ENCODE peak calls at places on chromosomes 7 and 10, in seven cellular contexts. One of them, this sample, is unnamed.

GRCh38 chr7:135678612-135679575 is 16.6 kb downstream of the STMP1 start:
- DNase-seq in left ventricle myocardium inferior: no peak
- DNase-seq in colonic mucosa: no peak
- DNase-seq in fibroblast of villous mesenchyme: no peak
- DNase-seq in psoas muscle: peak
- DNase-seq in tibial nerve: no peak
- DNase-seq in WERI-Rb-1: no peak
- DNase-seq in this sample: peak

GRCh38 chr7:92609921-92610518 is 19.8 kb upstream of the FAM133B start:
- DNase-seq in left ventricle myocardium inferior: no peak
- DNase-seq in colonic mucosa: no peak
- DNase-seq in fibroblast of villous mesenchyme: no peak
- DNase-seq in psoas muscle: no peak
- DNase-seq in tibial nerve: no peak
- DNase-seq in WERI-Rb-1: no peak
- DNase-seq in this sample: peak

GRCh38 chr7:5774790-5775189 is 6.7 kb downstream of the RNF216 start:
- DNase-seq in left ventricle myocardium inferior: no peak
- DNase-seq in colonic mucosa: no peak
- DNase-seq in fibroblast of villous mesenchyme: no peak
- DNase-seq in psoas muscle: no peak
- DNase-seq in tibial nerve: no peak
- DNase-seq in WERI-Rb-1: no peak
- DNase-seq in this sample: no peak

GRCh38 chr10:126935263-126935946 is 30.2 kb downstream of the DOCK1 start:
- DNase-seq in left ventricle myocardium inferior: no peak
- DNase-seq in colonic mucosa: no peak
- DNase-seq in fibroblast of villous mesenchyme: no peak
- DNase-seq in psoas muscle: no peak
- DNase-seq in tibial nerve: no peak
- DNase-seq in WERI-Rb-1: no peak
- DNase-seq in this sample: no peak

GRCh38 chr7:158367634-158367982 is 220.0 kb downstream of the PTPRN2 start:
- DNase-seq in left ventricle myocardium inferior: no peak
- DNase-seq in colonic mucosa: no peak
- DNase-seq in fibroblast of villous mesenchyme: no peak
- DNase-seq in psoas muscle: no peak
- DNase-seq in tibial nerve: no peak
- DNase-seq in WERI-Rb-1: no peak
- DNase-seq in this sample: no peak

GRCh38 chr10:29790223-29790622 is 155.5 kb upstream of the SVIL start:
- DNase-seq in left ventricle myocardium inferior: no peak
- DNase-seq in colonic mucosa: no peak
- DNase-seq in fibroblast of villous mesenchyme: no peak
- DNase-seq in psoas muscle: no peak
- DNase-seq in tibial nerve: no peak
- DNase-seq in WERI-Rb-1: no peak
- DNase-seq in this sample: no peak

GRCh38 chr10:57696641-57697040 is 571.1 kb downstream of the IPMK start:
- DNase-seq in left ventricle myocardium inferior: no peak
- DNase-seq in colonic mucosa: no peak
- DNase-seq in fibroblast of villous mesenchyme: peak
- DNase-seq in psoas muscle: no peak
- DNase-seq in tibial nerve: no peak
- DNase-seq in WERI-Rb-1: no peak
- DNase-seq in this sample: peak

GRCh38 chr10:106268000-106268399 is 896.5 kb downstream of the SORCS1 start:
- DNase-seq in left ventricle myocardium inferior: no peak
- DNase-seq in colonic mucosa: no peak
- DNase-seq in fibroblast of villous mesenchyme: no peak
- DNase-seq in psoas muscle: no peak
- DNase-seq in tibial nerve: no peak
- DNase-seq in WERI-Rb-1: no peak
- DNase-seq in this sample: no peak

GRCh38 chr7:101232141-101232821 is 5.3 kb downstream of the CLDN15 start:
- DNase-seq in left ventricle myocardium inferior: no peak
- DNase-seq in colonic mucosa: peak
- DNase-seq in fibroblast of villous mesenchyme: no peak
- DNase-seq in psoas muscle: no peak
- DNase-seq in tibial nerve: no peak
- DNase-seq in WERI-Rb-1: no peak
- DNase-seq in this sample: no peak

GRCh38 chr10:11684717-11685645 is 57.2 kb upstream of the ECHDC3 start:
- DNase-seq in left ventricle myocardium inferior: peak
- DNase-seq in colonic mucosa: peak
- DNase-seq in fibroblast of villous mesenchyme: peak
- DNase-seq in psoas muscle: peak
- DNase-seq in tibial nerve: no peak
- DNase-seq in WERI-Rb-1: no peak
- DNase-seq in this sample: peak

GRCh38 chr10:11680496-11680895 is 61.7 kb upstream of the ECHDC3 start:
- DNase-seq in left ventricle myocardium inferior: no peak
- DNase-seq in colonic mucosa: no peak
- DNase-seq in fibroblast of villous mesenchyme: no peak
- DNase-seq in psoas muscle: no peak
- DNase-seq in tibial nerve: no peak
- DNase-seq in WERI-Rb-1: no peak
- DNase-seq in this sample: no peak

GRCh38 chr10:11682267-11682683 is 59.9 kb upstream of the ECHDC3 start:
- DNase-seq in left ventricle myocardium inferior: no peak
- DNase-seq in colonic mucosa: no peak
- DNase-seq in fibroblast of villous mesenchyme: no peak
- DNase-seq in psoas muscle: no peak
- DNase-seq in tibial nerve: no peak
- DNase-seq in WERI-Rb-1: no peak
- DNase-seq in this sample: no peak

GRCh38 chr10:11683529-11684320 is 58.5 kb upstream of the ECHDC3 start:
- DNase-seq in left ventricle myocardium inferior: no peak
- DNase-seq in colonic mucosa: peak
- DNase-seq in fibroblast of villous mesenchyme: no peak
- DNase-seq in psoas muscle: no peak
- DNase-seq in tibial nerve: no peak
- DNase-seq in WERI-Rb-1: no peak
- DNase-seq in this sample: no peak

GRCh38 chr10:11682896-11683295 is 59.3 kb upstream of the ECHDC3 start:
- DNase-seq in left ventricle myocardium inferior: no peak
- DNase-seq in colonic mucosa: no peak
- DNase-seq in fibroblast of villous mesenchyme: peak
- DNase-seq in psoas muscle: no peak
- DNase-seq in tibial nerve: no peak
- DNase-seq in WERI-Rb-1: peak
- DNase-seq in this sample: no peak
- H3K4me3 ChIP-seq in left ventricle myocardium inferior: no peak
- H3K4me3 ChIP-seq in colonic mucosa: no peak
- H3K4me3 ChIP-seq in fibroblast of villous mesenchyme: no peak
- H3K4me3 ChIP-seq in psoas muscle: no peak
- H3K4me3 ChIP-seq in tibial nerve: no peak
- H3K4me3 ChIP-seq in WERI-Rb-1: peak
- H3K4me3 ChIP-seq in this sample: no peak

GRCh38 chr7:47480576-47481538 is 101.1 kb downstream of the TNS3 start:
- DNase-seq in left ventricle myocardium inferior: no peak
- DNase-seq in colonic mucosa: no peak
- DNase-seq in fibroblast of villous mesenchyme: no peak
- DNase-seq in psoas muscle: no peak
- DNase-seq in tibial nerve: no peak
- DNase-seq in WERI-Rb-1: no peak
- DNase-seq in this sample: no peak

GRCh38 chr7:47483604-47484273 is 98.2 kb downstream of the TNS3 start:
- DNase-seq in left ventricle myocardium inferior: no peak
- DNase-seq in colonic mucosa: no peak
- DNase-seq in fibroblast of villous mesenchyme: peak
- DNase-seq in psoas muscle: no peak
- DNase-seq in tibial nerve: no peak
- DNase-seq in WERI-Rb-1: peak
- DNase-seq in this sample: no peak

GRCh38 chr7:47479821-47480575 is 101.9 kb downstream of the TNS3 start:
- DNase-seq in left ventricle myocardium inferior: no peak
- DNase-seq in colonic mucosa: no peak
- DNase-seq in fibroblast of villous mesenchyme: no peak
- DNase-seq in psoas muscle: no peak
- DNase-seq in tibial nerve: no peak
- DNase-seq in WERI-Rb-1: no peak
- DNase-seq in this sample: no peak

GRCh38 chr7:47481656-47482012 is 100.3 kb downstream of the TNS3 start:
- DNase-seq in left ventricle myocardium inferior: no peak
- DNase-seq in colonic mucosa: no peak
- DNase-seq in fibroblast of villous mesenchyme: no peak
- DNase-seq in psoas muscle: no peak
- DNase-seq in tibial nerve: no peak
- DNase-seq in WERI-Rb-1: no peak
- DNase-seq in this sample: no peak

DNA sequence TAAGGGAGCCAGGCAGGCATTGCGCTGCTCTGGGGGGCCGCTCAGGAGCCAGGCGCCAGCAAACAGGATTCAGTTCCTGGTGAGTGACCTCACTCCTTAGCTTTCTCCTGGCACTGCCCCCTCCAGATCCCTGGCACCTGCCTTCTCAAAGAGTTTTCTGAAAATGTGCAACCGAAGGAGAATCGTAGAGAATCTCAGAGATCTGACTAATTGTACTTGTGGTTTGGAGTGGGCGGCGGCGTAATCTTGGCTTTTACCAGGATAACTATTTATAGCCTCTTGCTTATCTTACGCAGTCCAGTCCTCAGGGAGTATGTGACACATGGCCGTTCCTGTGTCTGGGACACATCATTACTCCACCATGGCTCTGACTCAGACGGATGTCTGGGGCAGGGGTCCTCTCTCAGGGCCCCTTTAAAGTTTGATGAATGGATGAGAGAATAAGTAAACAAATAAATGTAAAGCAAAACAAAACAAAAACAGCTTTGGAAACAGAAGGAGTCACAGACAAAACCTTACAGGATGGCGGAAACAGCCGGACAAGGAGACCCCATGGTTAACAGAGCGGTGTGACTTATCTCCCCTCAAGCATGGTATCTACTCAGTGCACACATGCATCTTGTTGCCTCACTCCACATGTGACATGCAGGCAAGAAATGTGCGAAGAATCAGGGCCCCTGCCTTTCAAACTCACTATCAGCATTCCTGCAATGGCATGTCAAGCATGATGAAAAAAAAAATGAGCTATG is 99.7 kb downstream of the TNS3 start:
- DNase-seq in left ventricle myocardium inferior: no peak
- DNase-seq in colonic mucosa: no peak
- DNase-seq in fibroblast of villous mesenchyme: peak
- DNase-seq in psoas muscle: no peak
- DNase-seq in tibial nerve: no peak
- DNase-seq in WERI-Rb-1: no peak
- DNase-seq in this sample: peak
- H3K4me3 ChIP-seq in left ventricle myocardium inferior: peak
- H3K4me3 ChIP-seq in colonic mucosa: no peak
- H3K4me3 ChIP-seq in fibroblast of villous mesenchyme: peak
- H3K4me3 ChIP-seq in psoas muscle: no peak
- H3K4me3 ChIP-seq in tibial nerve: no peak
- H3K4me3 ChIP-seq in WERI-Rb-1: no peak
- H3K4me3 ChIP-seq in this sample: no peak

GRCh38 chr7:116526897-116527296 is 2.1 kb downstream of the CAV1 start:
- DNase-seq in left ventricle myocardium inferior: no peak
- DNase-seq in colonic mucosa: no peak
- DNase-seq in fibroblast of villous mesenchyme: no peak
- DNase-seq in psoas muscle: no peak
- DNase-seq in tibial nerve: no peak
- DNase-seq in WERI-Rb-1: no peak
- DNase-seq in this sample: peak
- H3K4me3 ChIP-seq in left ventricle myocardium inferior: peak
- H3K4me3 ChIP-seq in colonic mucosa: peak
- H3K4me3 ChIP-seq in fibroblast of villous mesenchyme: peak
- H3K4me3 ChIP-seq in psoas muscle: peak
- H3K4me3 ChIP-seq in tibial nerve: peak
- H3K4me3 ChIP-seq in WERI-Rb-1: no peak
- H3K4me3 ChIP-seq in this sample: peak

GRCh38 chr7:121546632-121547340 is 150.7 kb upstream of the FAM3C start:
- DNase-seq in left ventricle myocardium inferior: no peak
- DNase-seq in colonic mucosa: no peak
- DNase-seq in fibroblast of villous mesenchyme: peak
- DNase-seq in psoas muscle: no peak
- DNase-seq in tibial nerve: no peak
- DNase-seq in WERI-Rb-1: no peak
- DNase-seq in this sample: peak
- H3K4me3 ChIP-seq in left ventricle myocardium inferior: no peak
- H3K4me3 ChIP-seq in colonic mucosa: no peak
- H3K4me3 ChIP-seq in fibroblast of villous mesenchyme: no peak
- H3K4me3 ChIP-seq in psoas muscle: no peak
- H3K4me3 ChIP-seq in tibial nerve: no peak
- H3K4me3 ChIP-seq in WERI-Rb-1: no peak
- H3K4me3 ChIP-seq in this sample: no peak